ENCODE peak calls at places on chromosomes 7 and 10, in eight cellular contexts. G is mesendoderm, M is foreskin fibroblast, Y is AG20443, X is Right ventricle myocardium inferior, N is NCI-H1092, V is NCI-H460, O is ureter. R is an unnamed sample.
A peak's percentile ranks its signal among the peaks of the same experiment; 100 is the strongest.

GRCh38 chr10:7505196-7505595 is 94.4 kb upstream of the SFMBT2 start:
- DNase-seq in Y (no peak), O (no peak), V (no peak), N (no peak), M (no peak), G (no peak), X (no peak), R (no peak)

GRCh38 chr7:128708235-128708634 is 30.9 kb upstream of the CALU start:
- DNase-seq in X (no peak), V (no peak), N (no peak), G (peak; percentile 60), O (no peak), M (no peak), Y (no peak), R (no peak)

GRCh38 chr7:20340839-20341238 is 10.1 kb downstream of the ITGB8 start:
- DNase-seq in Y (no peak), M (no peak), G (peak; percentile 45), X (no peak), V (no peak), O (no peak), N (no peak), R (no peak)

GRCh38 chr10:120503695-120504094 is 46.7 kb downstream of the PLPP4 start:
- DNase-seq in X (no peak), G (no peak), N (no peak), M (no peak), Y (no peak), V (no peak), O (no peak), R (no peak)

GRCh38 chr7:936131-937054 is 18.1 kb downstream of the ADAP1 start:
- DNase-seq in N (no peak), O (no peak), V (no peak), X (peak; percentile 59), M (peak; percentile 26), G (peak; percentile 50), Y (no peak), R (peak; percentile 26)

GRCh38 chr7:16494551-16494950 is 29.0 kb upstream of the SOSTDC1 start:
- DNase-seq in M (no peak), O (no peak), X (no peak), Y (no peak), V (no peak), G (no peak), N (no peak), R (no peak)

GRCh38 chr10:72764151-72764550 is 72.2 kb downstream of the MCU start:
- DNase-seq in N (no peak), Y (peak; percentile 54), X (no peak), G (no peak), V (no peak), M (peak; percentile 68), O (no peak), R (no peak)

GRCh38 chr10:132684164-132684891 is 101.6 kb downstream of the NKX6-2 start:
- DNase-seq in Y (no peak), G (no peak), M (peak; percentile 77), O (no peak), N (no peak), V (no peak), X (no peak), R (peak; percentile 9)

GRCh38 chr10:65112573-65112972 is 1591.4 kb downstream of the REEP3 start:
- DNase-seq in X (no peak), Y (no peak), V (no peak), G (no peak), M (no peak), O (no peak), N (no peak), R (no peak)

GRCh38 chr10:122127943-122128342 is 139.0 kb downstream of the TACC2 start:
- DNase-seq in V (no peak), M (no peak), Y (peak; percentile 22), O (no peak), X (no peak), G (peak; percentile 77), N (no peak), R (no peak)

GRCh38 chr10:36254191-36254590 is 612.1 kb upstream of the FZD8 start:
- DNase-seq in V (no peak), O (no peak), N (no peak), X (peak; percentile 77), Y (no peak), G (no peak), M (no peak), R (peak; percentile 82)

GRCh38 chr7:158296798-158297104 is 290.9 kb downstream of the PTPRN2 start:
- DNase-seq in V (no peak), Y (no peak), G (no peak), M (no peak), O (no peak), X (peak; percentile 28), N (no peak), R (no peak)

GRCh38 chr10:27816305-27816704 is 70.7 kb upstream of the MKX start:
- DNase-seq in M (no peak), N (no peak), X (no peak), O (no peak), Y (no peak), G (no peak), V (no peak), R (no peak)

GRCh38 chr10:102401735-102402511 is 6.4 kb downstream of the NFKB2 start:
- DNase-seq in G (peak; percentile 92), N (no peak), M (peak; percentile 56), Y (no peak), X (peak; percentile 17), O (no peak), V (no peak), R (no peak)

GRCh38 chr10:34484164-34484563 is 330.9 kb downstream of the PARD3 start:
- DNase-seq in N (no peak), O (no peak), Y (no peak), X (no peak), G (no peak), M (no peak), V (no peak), R (no peak)

GRCh38 chr7:129530881-129531391 is 28.6 kb downstream of the SMKR1 start:
- DNase-seq in V (no peak), Y (no peak), N (no peak), X (no peak), M (peak; percentile 69), O (no peak), G (peak; percentile 53), R (no peak)

GRCh38 chr7:92735707-92736106 is 100.7 kb downstream of the CDK6 start:
- DNase-seq in X (no peak), N (no peak), M (peak; percentile 62), V (no peak), G (no peak), O (no peak), Y (peak; percentile 26), R (no peak)

GRCh38 chr10:51020175-51020574 is 54.1 kb upstream of the PRKG1 start:
- DNase-seq in O (no peak), N (no peak), M (no peak), X (no peak), G (no peak), V (no peak), Y (no peak), R (no peak)

GRCh38 chr10:29947701-29948060 is 111.7 kb downstream of the JCAD start:
- DNase-seq in O (no peak), G (peak; percentile 49), X (no peak), N (no peak), Y (no peak), V (no peak), M (no peak), R (no peak)

GRCh38 chr7:50621206-50621605 is 56.0 kb upstream of the DDC start:
- DNase-seq in N (no peak), Y (no peak), M (no peak), V (no peak), X (no peak), G (no peak), O (peak; percentile 39), R (no peak)

GRCh38 chr10:54993148-54993547 is 192.1 kb upstream of the PCDH15 start:
- DNase-seq in V (no peak), Y (no peak), X (no peak), O (no peak), G (no peak), N (no peak), M (no peak), R (no peak)

GRCh38 chr10:27995311-27995710 is 3.6 kb downstream of the ODAD2 start:
- DNase-seq in V (no peak), X (no peak), G (peak; percentile 27), M (no peak), O (no peak), N (no peak), Y (no peak), R (no peak)

GRCh38 chr7:138603549-138604324 is 97.4 kb downstream of the SVOPL start:
- DNase-seq in Y (no peak), G (no peak), V (no peak), O (no peak), X (no peak), M (no peak), N (no peak), R (no peak)

R was measured in Right ventricle myocardium superior.